ENCODE peak calls at places on chromosome X, in six cellular contexts. Q, Y, L, P, C and E are unnamed samples.

GRCh38 chrX:124230573-124231300 is 101.7 kb upstream of the TEX13D start:
- DNase-seq in C (no peak), P (no peak), Y (no peak), Q (no peak), L (no peak), E (no peak)

GRCh38 chrX:112313201-112313600 is 230.6 kb upstream of the TRPC5 start:
- DNase-seq in Y (no peak), P (no peak), Q (no peak), C (no peak), L (no peak), E (no peak)

GRCh38 chrX:103817502-103817901 is 14.6 kb downstream of the RAB9B start:
- DNase-seq in Q (peak), Y (no peak), C (peak), P (no peak), L (peak), E (peak)

GRCh38 chrX:69073241-69073640 is 92.0 kb downstream of the PJA1 start:
- DNase-seq in C (no peak), Y (peak), P (no peak), L (no peak), Q (no peak), E (no peak)

GRCh38 chrX:23372220-23372902 is 37.7 kb downstream of the PTCHD1 start:
- DNase-seq in L (no peak), C (no peak), P (no peak), Q (no peak), Y (no peak), E (no peak)

GRCh38 chrX:23505531-23506303 is 161.6 kb upstream of the PRDX4 start:
- DNase-seq in C (peak), P (no peak), Q (no peak), Y (no peak), L (no peak), E (no peak)

GRCh38 chrX:20143111-20143510 is 1.5 kb upstream of the EIF1AX start:
- DNase-seq in C (no peak), L (no peak), Y (no peak), Q (no peak), P (no peak), E (no peak)

GRCh38 chrX:106752101-106752678 is 25.7 kb downstream of the RNF128 start:
- DNase-seq in C (no peak), L (peak), Q (no peak), P (no peak), Y (no peak), E (no peak)

GRCh38 chrX:68807818-68808217 is 21.0 kb upstream of the EFNB1 start:
- DNase-seq in C (peak), Y (no peak), L (peak), Q (no peak), P (no peak), E (peak)

GRCh38 chrX:101397779-101398178 is 7.0 kb downstream of the RPL36A start:
- DNase-seq in Y (no peak), Q (no peak), P (no peak), L (no peak), C (no peak), E (no peak)